ENCODE peak calls at places on chromosomes 16 and 17, in ten cellular contexts. V, W, J, X, S, Q, E, O, G and K are unnamed samples.

GRCh38 chr17:70544307-70544706 is 375.0 kb downstream of the KCNJ2 start:
- DNase-seq in E (no peak), W (no peak), J (no peak), G (no peak), V (no peak), S (no peak), X (no peak), Q (no peak), O (no peak), K (no peak)

GRCh38 chr17:5871666-5872065 is 198.5 kb upstream of the WSCD1 start:
- DNase-seq in W (no peak), Q (no peak), V (no peak), X (no peak), O (no peak), G (no peak), E (no peak), J (no peak), S (no peak), K (no peak)

GRCh38 chr17:40352044-40352778 is 12.3 kb downstream of the GJD3 start:
- DNase-seq in E (no peak), O (no peak), J (no peak), S (no peak), Q (no peak), X (no peak), G (no peak), W (no peak), V (no peak), K (no peak)

GRCh38 chr16:23699100-23699499 is 13.9 kb downstream of the ERN2 start:
- DNase-seq in W (no peak), Q (peak; percentile 49), S (no peak), J (no peak), X (no peak), E (peak; percentile 65), O (no peak), V (peak; percentile 59), G (peak; percentile 90), K (peak; percentile 35)

GRCh38 chr17:30950669-30951399 is 20.0 kb upstream of the RNF135 start:
- DNase-seq in W (peak; percentile 72), J (no peak), X (peak; percentile 45), O (no peak), V (no peak), S (no peak), Q (no peak), E (no peak), G (peak; percentile 45), K (no peak)

GRCh38 chr16:83626204-83626603 is 181.6 kb upstream of the HSBP1 start:
- DNase-seq in V (no peak), W (no peak), S (no peak), G (no peak), X (no peak), Q (no peak), E (no peak), J (no peak), O (no peak), K (no peak)

GRCh38 chr17:40958086-40958953 is 8.4 kb downstream of the KRT39 start:
- DNase-seq in V (no peak), W (no peak), O (no peak), X (no peak), S (no peak), J (peak; percentile 87), G (peak; percentile 86), E (no peak), Q (no peak), K (no peak)

GRCh38 chr17:69447726-69448125 is 33.2 kb downstream of the MAP2K6 start:
- DNase-seq in X (peak; percentile 3), J (no peak), G (no peak), O (no peak), Q (no peak), W (peak; percentile 56), E (no peak), V (no peak), S (no peak), K (no peak)

GRCh38 chr17:17511971-17512858 is 16.0 kb upstream of the RASD1 start:
- DNase-seq in E (no peak), O (no peak), W (peak; percentile 9), J (no peak), V (no peak), X (peak; percentile 96), G (peak; percentile 50), S (peak; percentile 76), Q (peak; percentile 74), K (no peak)

GRCh38 chr17:9817086-9817485 is 4.8 kb downstream of the GSG1L2 start:
- DNase-seq in G (peak; percentile 61), S (no peak), Q (no peak), E (no peak), J (peak; percentile 22), V (peak; percentile 61), O (peak; percentile 4), W (no peak), X (peak; percentile 25), K (no peak)

GRCh38 chr16:84495506-84495905 is 9.0 kb downstream of the MEAK7 start:
- DNase-seq in O (no peak), X (no peak), W (no peak), J (no peak), E (no peak), V (no peak), Q (no peak), S (no peak), G (no peak), K (no peak)

GRCh38 chr16:78669994-78670393 is 570.5 kb downstream of the WWOX start:
- DNase-seq in J (no peak), S (no peak), E (no peak), O (no peak), W (peak; percentile 40), V (no peak), Q (no peak), X (peak; percentile 31), G (no peak), K (no peak)

GRCh38 chr17:50611639-50612038 is 23.0 kb upstream of the ABCC3 start:
- DNase-seq in G (no peak), X (no peak), W (no peak), E (no peak), J (no peak), S (no peak), V (no peak), O (no peak), Q (no peak), K (no peak)

GRCh38 chr17:56595831-56596740 is 2.6 kb downstream of the NOG start:
- DNase-seq in V (no peak), Q (no peak), W (no peak), J (no peak), O (peak; percentile 30), S (no peak), G (peak; percentile 8), X (no peak), E (no peak), K (peak; percentile 70)

GRCh38 chr17:56305017-56305416 is 151.7 kb downstream of the ANKFN1 start:
- DNase-seq in J (peak; percentile 5), E (no peak), X (no peak), V (no peak), O (no peak), Q (no peak), S (no peak), W (no peak), G (no peak), K (no peak)

GRCh38 chr16:19138601-19139000 is 24.8 kb downstream of the ITPRIPL2 start:
- DNase-seq in Q (no peak), G (peak; percentile 39), X (peak; percentile 76), J (peak; percentile 6), S (peak; percentile 80), E (no peak), O (no peak), V (no peak), W (peak; percentile 71), K (no peak)

GRCh38 chr16:56259425-56259779 is 68.1 kb downstream of the GNAO1 start:
- DNase-seq in W (no peak), Q (no peak), X (no peak), J (no peak), G (no peak), S (no peak), E (no peak), V (no peak), O (no peak), K (no peak)

DNA sequence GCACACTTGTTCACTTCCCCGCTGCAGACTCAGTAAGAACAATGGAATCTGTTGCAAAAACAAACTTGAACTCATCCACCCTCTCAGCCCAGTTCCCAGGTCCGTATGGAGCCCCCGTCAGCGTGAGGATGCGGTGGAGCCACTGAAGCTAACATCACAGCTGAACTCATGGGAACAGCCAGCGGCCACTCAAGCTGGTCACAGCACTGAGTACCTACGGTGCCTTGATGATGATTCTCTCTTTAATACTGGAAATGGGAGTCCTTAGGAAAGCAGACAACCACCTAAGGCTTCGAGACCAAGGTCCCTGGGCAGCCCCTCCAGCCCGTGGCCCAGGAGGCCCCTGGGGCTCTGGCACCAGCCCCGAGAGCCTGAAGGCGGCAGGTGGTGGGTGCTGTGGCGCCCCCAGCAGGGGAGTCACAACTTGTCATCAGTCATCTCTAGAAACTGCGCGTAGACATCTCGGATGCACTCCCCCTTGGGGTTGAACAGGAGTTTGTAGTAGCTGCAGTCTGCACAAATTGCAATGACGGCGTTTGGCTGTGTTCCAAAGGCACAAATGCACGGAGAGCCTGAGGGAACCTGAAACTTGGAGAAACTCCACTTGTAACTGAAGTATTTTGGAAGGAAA is 31.0 kb upstream of the RHOT1 start:
- DNase-seq in W (peak; percentile 45), J (peak; percentile 25), E (peak; percentile 12), V (no peak), G (peak; percentile 40), Q (peak; percentile 17), S (no peak), X (peak; percentile 78), O (no peak), K (peak; percentile 74)
- TF ChIP-seq CTCF in W (peak; percentile 39), J (peak; percentile 24), E (peak; percentile 58), V (peak; percentile 42), G (no peak), Q (no peak), S (peak; percentile 44), X (peak; percentile 42), O (peak; percentile 41), K (peak; percentile 60)

DNA sequence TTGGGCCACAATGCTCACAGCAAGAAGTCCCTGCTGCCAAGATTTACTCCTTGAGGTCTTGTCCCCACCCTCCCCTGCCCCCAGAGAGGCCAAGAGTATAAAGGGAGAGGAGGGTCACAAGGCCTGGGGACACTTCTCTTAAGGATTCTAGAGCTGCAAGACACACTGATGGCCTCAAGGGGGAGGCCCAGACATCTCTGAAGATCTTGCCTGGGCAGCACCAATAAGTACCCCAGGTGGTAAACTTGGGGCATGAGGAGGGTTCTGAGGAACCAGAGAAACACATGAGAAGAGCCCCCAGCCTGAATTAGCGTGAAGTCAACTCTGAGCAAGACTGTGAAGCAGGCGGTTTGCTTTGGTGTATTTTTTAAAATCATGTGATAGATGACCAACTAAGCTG is 26.8 kb upstream of the MTMR4 start:
- DNase-seq in O (no peak), V (peak; percentile 54), J (no peak), Q (no peak), X (no peak), E (peak; percentile 56), W (no peak), G (no peak), S (no peak), K (no peak)
- TF ChIP-seq CTCF in O (peak; percentile 43), V (peak; percentile 74), J (peak; percentile 48), Q (peak; percentile 23), X (peak; percentile 39), E (peak; percentile 75), W (peak; percentile 30), G (no peak), S (peak; percentile 30), K (peak; percentile 49)

GRCh38 chr16:81035398-81035974 is at the start of gene ATMIN:
- DNase-seq in V (peak; percentile 92), J (peak; percentile 95), G (peak; percentile 97), X (peak; percentile 83), W (peak; percentile 87), S (peak; percentile 9), O (peak; percentile 82), Q (peak; percentile 63), E (peak; percentile 93), K (peak; percentile 87)
- TF ChIP-seq CTCF in V (peak; percentile 100), J (peak; percentile 99), G (peak; percentile 100), X (peak; percentile 91), W (peak; percentile 95), S (peak; percentile 80), O (peak; percentile 99), Q (peak; percentile 66), E (peak; percentile 95), K (peak; percentile 99)

GRCh38 chr16:88287219-88287618 is 95.5 kb upstream of the ZNF469 start:
- DNase-seq in G (peak; percentile 86), E (peak; percentile 24), Q (no peak), O (no peak), X (no peak), W (no peak), S (no peak), V (peak; percentile 63), J (peak; percentile 51), K (peak; percentile 77)
- TF ChIP-seq CTCF in G (peak; percentile 98), E (peak; percentile 86), Q (peak; percentile 35), O (peak; percentile 63), X (peak; percentile 63), W (peak; percentile 18), S (peak; percentile 59), V (peak; percentile 100), J (peak; percentile 68), K (peak; percentile 74)